ENCODE peak calls at places on chromosomes 13 and 19, in four cellular contexts. O is T follicular helper cell, Z is activated T-cell treated with anti-CD3 and anti-CD28 coated beads for 1 hour, J is putamen. W is an unnamed sample.

GRCh38 chr19:44356383-44357111 is at the start of gene ZNF112:
- DNase-seq in J (peak; percentile 98), Z (no peak), O (no peak), W (peak; percentile 89)

GRCh38 chr13:98206946-98207345 is 29.9 kb upstream of the RNF113B start:
- DNase-seq in O (no peak), Z (no peak), J (no peak), W (no peak)

GRCh38 chr13:35714096-35714495 is 237.6 kb upstream of the MAB21L1 start:
- DNase-seq in J (no peak), Z (no peak), O (no peak), W (no peak)

GRCh38 chr19:48568345-48568886 is 16.4 kb downstream of the SULT2B1 start:
- DNase-seq in O (no peak), J (peak; percentile 6), Z (no peak), W (peak; percentile 91)

GRCh38 chr13:49935171-49936084 is 712 bp downstream of the SPRYD7 start:
- DNase-seq in Z (peak; percentile 5), O (peak; percentile 3), J (no peak), W (peak; percentile 51)

GRCh38 chr13:106205871-106206270 is 329.6 kb downstream of the EFNB2 start:
- DNase-seq in Z (no peak), J (no peak), O (no peak), W (no peak)

GRCh38 chr13:50796463-50796862 is 47.0 kb downstream of the DLEU7 start:
- DNase-seq in J (no peak), Z (no peak), O (no peak), W (no peak)

GRCh38 chr13:78777973-78778372 is 119.0 kb upstream of the OBI1 start:
- DNase-seq in O (no peak), Z (no peak), J (no peak), W (no peak)

GRCh38 chr13:40547545-40548322 is 118.7 kb downstream of the FOXO1 start:
- DNase-seq in Z (no peak), O (no peak), J (no peak), W (no peak)

GRCh38 chr19:55446060-55446459 is 3.0 kb upstream of the SHISA7 start:
- DNase-seq in O (no peak), Z (no peak), J (no peak), W (no peak)

GRCh38 chr19:22882797-22883196 is 50.7 kb downstream of the ZNF723 start:
- DNase-seq in O (no peak), J (peak; percentile 21), Z (no peak), W (no peak)

GRCh38 chr19:52464798-52465470 is 11.6 kb downstream of the ZNF578 start:
- DNase-seq in Z (no peak), O (no peak), J (no peak), W (no peak)

GRCh38 chr19:40691421-40692211 is 1.2 kb upstream of the NUMBL start:
- DNase-seq in Z (no peak), O (no peak), J (no peak), W (no peak)

GRCh38 chr19:19134687-19135158 is 3.6 kb downstream of the TMEM161A start:
- DNase-seq in O (no peak), Z (peak; percentile 24), J (no peak), W (peak; percentile 73)

GRCh38 chr13:91355099-91355825 is 7.8 kb downstream of the MIR17HG start:
- DNase-seq in O (no peak), J (no peak), Z (no peak), W (no peak)

GRCh38 chr19:38711726-38712153 is 32.5 kb downstream of the CAPN12 start:
- DNase-seq in J (no peak), Z (no peak), O (no peak), W (peak; percentile 59)

GRCh38 chr13:28297341-28297740 is 159.0 kb downstream of the PAN3 start:
- DNase-seq in J (no peak), Z (no peak), O (no peak), W (no peak)

W was measured in left cardiac atrium.